ENCODE peak calls at places on chromosomes 11 and 22, in five cellular contexts. E is body of pancreas, C is lower leg skin, X is GM06990, G is heart left ventricle. R is an unnamed sample.

GRCh38 chr22:44195189-44195871 is 14.6 kb downstream of the PARVG start:
- DNase-seq in E (no peak), C (no peak), X (no peak), G (no peak), R (no peak)

GRCh38 chr11:66727282-66727882 is 1.6 kb downstream of the SPTBN2 start:
- DNase-seq in E (peak), C (no peak), X (peak), G (no peak), R (peak)

GRCh38 chr11:57556041-57556440 is 11.4 kb downstream of the UBE2L6 start:
- DNase-seq in E (no peak), C (no peak), X (no peak), G (no peak), R (no peak)

GRCh38 chr11:12395333-12395732 is 18.0 kb downstream of the PARVA start:
- DNase-seq in E (no peak), C (no peak), X (no peak), G (no peak), R (no peak)

GRCh38 chr22:41831828-41832552 is 915 bp upstream of the SREBF2 start:
- DNase-seq in E (no peak), C (no peak), X (no peak), G (no peak), R (no peak)

GRCh38 chr22:20552450-20552894 is 45.1 kb downstream of the MED15 start:
- DNase-seq in E (peak), C (peak), X (no peak), G (peak), R (peak)

GRCh38 chr11:107490836-107491235 is 33.2 kb upstream of the CWF19L2 start:
- DNase-seq in E (no peak), C (no peak), X (no peak), G (no peak), R (no peak)

GRCh38 chr11:43298397-43298796 is 13.4 kb upstream of the API5 start:
- DNase-seq in E (no peak), C (no peak), X (no peak), G (no peak), R (no peak)

GRCh38 chr11:131661137-131661536 is 290.7 kb downstream of the NTM start:
- DNase-seq in E (no peak), C (no peak), X (no peak), G (no peak), R (no peak)

GRCh38 chr22:36979511-36979910 is 39.7 kb downstream of the TST start:
- DNase-seq in E (no peak), C (no peak), X (no peak), G (no peak), R (no peak)

GRCh38 chr22:36977947-36978660 is 41.1 kb downstream of the TST start:
- DNase-seq in E (peak), C (peak), X (peak), G (peak), R (peak)

GRCh38 chr22:36979016-36979415 is 40.2 kb downstream of the TST start:
- DNase-seq in E (no peak), C (no peak), X (no peak), G (no peak), R (no peak)

GRCh38 chr22:36981247-36981775 is 37.9 kb downstream of the TST start:
- DNase-seq in E (no peak), C (no peak), X (no peak), G (no peak), R (no peak)

DNA sequence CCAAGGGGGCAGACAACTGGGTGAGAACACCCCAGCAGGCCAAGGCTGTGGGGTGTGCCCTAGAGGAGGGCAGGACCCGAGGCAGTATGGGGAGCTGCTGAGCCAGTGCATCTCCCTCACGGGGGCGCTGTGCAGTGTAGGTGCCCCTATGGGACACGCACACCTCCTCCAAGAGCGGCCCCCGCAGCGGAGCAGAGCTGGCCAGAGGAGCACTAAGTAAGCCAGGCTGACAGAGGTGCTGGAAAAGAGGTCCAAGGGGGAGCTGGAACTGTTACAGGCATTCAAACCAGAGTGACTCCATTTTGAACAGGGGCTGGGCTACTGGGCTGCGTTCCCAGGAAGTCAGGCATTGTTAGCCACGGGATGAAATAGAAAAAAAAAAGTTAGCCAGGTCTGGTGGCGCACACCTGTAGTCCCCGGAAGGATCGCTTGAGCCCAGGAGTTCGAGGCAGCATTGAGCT is 41.8 kb downstream of the TST start:
- DNase-seq in E (peak), C (no peak), X (peak), G (peak), R (peak)
- H3K4me3 ChIP-seq in E (no peak), C (no peak), X (peak), G (peak), R (peak)

GRCh38 chr11:2782769-2783168 is 83.0 kb upstream of the KCNQ1OT1 start:
- DNase-seq in E (no peak), C (no peak), X (no peak), G (no peak), R (no peak)

GRCh38 chr11:2779981-2780849 is 80.4 kb upstream of the KCNQ1OT1 start:
- DNase-seq in E (peak), C (peak), X (no peak), G (peak), R (peak)

GRCh38 chr11:2781413-2782274 is 81.8 kb upstream of the KCNQ1OT1 start:
- DNase-seq in E (peak), C (peak), X (no peak), G (peak), R (peak)

GRCh38 chr11:2779499-2779980 is 79.7 kb upstream of the KCNQ1OT1 start:
- DNase-seq in E (no peak), C (no peak), X (no peak), G (peak), R (no peak)

DNA sequence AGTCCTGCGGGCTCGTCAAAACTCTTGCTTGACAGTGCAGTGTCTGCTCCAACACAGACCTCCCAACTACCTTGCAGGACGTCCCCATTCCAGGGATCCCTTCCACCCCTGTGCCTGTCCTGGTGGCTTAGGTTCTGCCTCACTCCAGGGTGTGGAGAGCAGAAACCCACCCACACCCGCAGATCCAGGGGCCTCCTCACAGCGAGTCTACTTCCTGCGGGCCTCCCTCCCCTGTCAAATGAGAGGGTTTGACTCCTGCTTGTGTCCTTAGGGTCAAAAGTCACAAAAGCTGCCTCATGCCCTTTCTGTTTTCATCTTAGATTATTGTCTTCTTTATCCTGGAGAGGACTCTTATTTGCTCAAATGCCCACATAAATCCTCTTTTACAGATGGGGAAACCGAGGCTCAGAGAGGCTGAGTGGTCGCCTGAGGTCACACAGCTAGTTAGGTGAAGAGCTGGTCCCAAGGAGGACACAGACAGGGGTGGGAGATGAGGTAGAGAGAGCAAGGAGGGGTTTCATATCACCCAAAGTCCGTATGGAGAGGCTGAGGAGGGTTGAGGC is 81.1 kb upstream of the KCNQ1OT1 start:
- DNase-seq in E (no peak), C (no peak), X (no peak), G (no peak), R (no peak)
- TF ChIP-seq CTCF in E (no peak), C (no peak), X (no peak), G (no peak), R (no peak)

DNA sequence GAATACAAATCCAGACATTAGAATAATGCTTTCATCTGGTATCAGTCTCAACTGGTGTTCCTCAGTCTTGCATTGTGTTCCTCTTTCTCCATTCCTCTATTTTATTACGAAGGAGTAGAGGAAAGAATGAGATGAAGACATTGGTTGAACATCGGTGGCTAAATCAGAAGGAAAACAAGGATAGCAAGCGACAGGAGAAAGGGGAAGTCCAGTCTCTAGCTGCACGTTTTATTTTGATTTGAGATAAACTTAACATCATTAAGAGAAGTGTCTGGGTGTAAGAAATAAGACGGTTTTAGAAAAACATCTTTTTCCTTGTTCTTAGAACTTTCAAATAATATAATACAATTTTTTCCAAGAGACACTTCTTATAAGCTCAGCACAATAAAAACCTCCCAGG is 6.2 kb downstream of the SOX6 start:
- DNase-seq in E (no peak), C (no peak), X (no peak), G (no peak), R (no peak)
- H3K4me3 ChIP-seq in E (no peak), C (no peak), X (no peak), G (no peak), R (no peak)

GRCh38 chr11:110098645-110099044 is 5.5 kb downstream of the ZC3H12C start:
- DNase-seq in E (no peak), C (no peak), X (no peak), G (no peak), R (no peak)
- TF ChIP-seq CTCF in E (no peak), C (no peak), X (peak), G (no peak), R (no peak)

GRCh38 chr11:104916442-104916841 is 18.2 kb upstream of the CASP12 start:
- DNase-seq in E (no peak), C (no peak), X (no peak), G (no peak), R (no peak)
- H3K4me3 ChIP-seq in E (no peak), C (no peak), X (no peak), G (no peak), R (no peak)

GRCh38 chr11:125872138-125872491 is 15.4 kb upstream of the HYLS1 start:
- DNase-seq in E (no peak), C (no peak), X (no peak), G (no peak), R (no peak)
- TF ChIP-seq CTCF in E (no peak), C (no peak), X (no peak), G (no peak), R (no peak)

R was measured in fibroblast of villous mesenchyme.